ENCODE peak calls at places on chromosome 12, in six cellular contexts. J is HCT116, T is GM12878, A is K562, P is HepG2, S is H1. R is an unnamed sample.

GRCh38 chr12:128091931-128092330 is 175.0 kb upstream of the TMEM132C start:
- DNase-seq in S (no peak), J (no peak), A (no peak), T (no peak), P (no peak), R (no peak)

GRCh38 chr12:107415834-107416233 is 269.8 kb upstream of the PWP1 start:
- DNase-seq in P (no peak), A (no peak), S (no peak), J (no peak), T (no peak), R (no peak)

GRCh38 chr12:47725091-47725772 is at the start of gene ENDOU:
- DNase-seq in J (no peak), P (no peak), T (no peak), A (no peak), S (no peak), R (no peak)

GRCh38 chr12:42372154-42372791 is 46.3 kb downstream of the PPHLN1 start:
- DNase-seq in A (peak), P (peak), J (peak), S (no peak), T (peak), R (peak)

GRCh38 chr12:43578782-43579181 is 26.8 kb upstream of the ADAMTS20 start:
- DNase-seq in T (no peak), S (no peak), A (no peak), P (no peak), J (no peak), R (no peak)

GRCh38 chr12:39958377-39958776 is 147.5 kb downstream of the SLC2A13 start:
- DNase-seq in S (no peak), T (no peak), P (peak), J (no peak), A (no peak), R (no peak)

GRCh38 chr12:52344111-52344510 is 22.9 kb upstream of the KRT83 start:
- DNase-seq in P (no peak), S (no peak), A (no peak), J (no peak), T (no peak), R (no peak)

GRCh38 chr12:32671930-32672785 is 6.9 kb upstream of the DNM1L start:
- DNase-seq in J (peak), T (no peak), P (peak), A (peak), S (no peak), R (peak)

GRCh38 chr12:2959508-2960431 is 573 bp downstream of the TEAD4 start:
- DNase-seq in A (peak), P (peak), J (no peak), S (peak), T (no peak), R (peak)

GRCh38 chr12:1869145-1869544 is 48.8 kb downstream of the LRTM2 start:
- DNase-seq in S (peak), A (no peak), J (no peak), T (no peak), P (no peak), R (no peak)

GRCh38 chr12:77594386-77594785 is 236.3 kb upstream of the NAV3 start:
- DNase-seq in P (no peak), S (no peak), J (no peak), T (no peak), A (no peak), R (no peak)

GRCh38 chr12:108832730-108833354 is 24.5 kb downstream of the SSH1 start:
- DNase-seq in A (no peak), T (no peak), P (no peak), S (no peak), J (no peak), R (no peak)

GRCh38 chr12:4153343-4153892 is 120.1 kb upstream of the CCND2 start:
- DNase-seq in P (no peak), A (peak), T (peak), S (no peak), J (no peak), R (no peak)

GRCh38 chr12:5567021-5567744 is 135.3 kb downstream of the NTF3 start:
- DNase-seq in T (no peak), P (no peak), S (no peak), A (no peak), J (no peak), R (no peak)

GRCh38 chr12:47997321-47997720 is 7.0 kb downstream of the COL2A1 start:
- DNase-seq in S (no peak), T (no peak), A (no peak), J (no peak), P (no peak), R (no peak)

GRCh38 chr12:42421844-42422779 is 96.1 kb downstream of the PPHLN1 start:
- DNase-seq in S (no peak), A (peak), P (no peak), T (peak), J (no peak), R (no peak)

GRCh38 chr12:96263449-96263902 is 69.3 kb downstream of the ELK3 start:
- DNase-seq in T (no peak), A (no peak), S (no peak), J (no peak), P (peak), R (no peak)

GRCh38 chr12:118979763-118980406 is 1.5 kb upstream of the SRRM4 start:
- DNase-seq in P (peak), T (no peak), J (peak), A (peak), S (peak), R (peak)

GRCh38 chr12:95884998-95885397 is 26.2 kb downstream of the SNRPF start:
- DNase-seq in S (no peak), J (no peak), T (no peak), A (no peak), P (peak), R (no peak)

GRCh38 chr12:51972849-51973273 is 21.4 kb downstream of the ACVR1B start:
- DNase-seq in A (peak), J (no peak), T (no peak), P (no peak), S (no peak), R (no peak)

GRCh38 chr12:89461649-89462612 is 62.7 kb downstream of the GALNT4 start:
- DNase-seq in T (no peak), S (no peak), J (peak), A (peak), P (peak), R (no peak)

GRCh38 chr12:4187916-4188315 is 85.6 kb upstream of the CCND2 start:
- DNase-seq in T (no peak), A (no peak), S (no peak), P (no peak), J (no peak), R (no peak)

GRCh38 chr12:52027085-52027843 is 20.5 kb downstream of the TAMALIN start:
- DNase-seq in J (no peak), S (no peak), T (no peak), A (no peak), P (no peak), R (no peak)

GRCh38 chr12:24997970-24998582 is 49.2 kb upstream of the BCAT1 start:
- DNase-seq in J (no peak), T (peak), A (no peak), P (no peak), S (no peak), R (no peak)

GRCh38 chr12:6639151-6639773 is 3.5 kb upstream of the LPAR5 start:
- DNase-seq in S (no peak), J (no peak), A (peak), P (no peak), T (no peak), R (no peak)

GRCh38 chr12:108516511-108517275 is 1.6 kb downstream of the FICD start:
- DNase-seq in P (no peak), T (no peak), A (no peak), J (no peak), S (no peak), R (no peak)

GRCh38 chr12:51368640-51369517 is 22.3 kb downstream of the GALNT6 start:
- DNase-seq in J (no peak), T (peak), A (peak), S (no peak), P (no peak), R (no peak)

GRCh38 chr12:53223391-53224267 is 8.4 kb downstream of the RARG start:
- DNase-seq in S (no peak), A (no peak), J (no peak), P (no peak), T (no peak), R (no peak)

GRCh38 chr12:116568203-116568602 is 9.0 kb downstream of the MAP1LC3B2 start:
- DNase-seq in T (no peak), J (no peak), S (no peak), A (no peak), P (no peak), R (no peak)

GRCh38 chr12:130141901-130142683 is 20.2 kb upstream of the FZD10 start:
- DNase-seq in A (no peak), J (no peak), T (no peak), S (no peak), P (no peak), R (no peak)

GRCh38 chr12:12714276-12715001 is 2.7 kb upstream of the CDKN1B start:
- DNase-seq in J (no peak), S (no peak), A (no peak), T (no peak), P (no peak), R (no peak)

GRCh38 chr12:857611-858010 is 91.9 kb downstream of the RAD52 start:
- DNase-seq in A (no peak), S (no peak), J (no peak), T (no peak), P (no peak), R (no peak)

GRCh38 chr12:53624453-53624852 is 1.7 kb downstream of the ATF7 start:
- DNase-seq in P (no peak), J (no peak), S (no peak), T (no peak), A (no peak), R (no peak)

GRCh38 chr12:121181181-121181580 is 28.7 kb upstream of the P2RX4 start:
- DNase-seq in P (no peak), T (no peak), A (no peak), S (no peak), J (no peak), R (no peak)

GRCh38 chr12:27969011-27969900 is 3.3 kb downstream of the PTHLH start:
- DNase-seq in T (no peak), A (no peak), J (no peak), S (peak), P (no peak), R (no peak)

DNA sequence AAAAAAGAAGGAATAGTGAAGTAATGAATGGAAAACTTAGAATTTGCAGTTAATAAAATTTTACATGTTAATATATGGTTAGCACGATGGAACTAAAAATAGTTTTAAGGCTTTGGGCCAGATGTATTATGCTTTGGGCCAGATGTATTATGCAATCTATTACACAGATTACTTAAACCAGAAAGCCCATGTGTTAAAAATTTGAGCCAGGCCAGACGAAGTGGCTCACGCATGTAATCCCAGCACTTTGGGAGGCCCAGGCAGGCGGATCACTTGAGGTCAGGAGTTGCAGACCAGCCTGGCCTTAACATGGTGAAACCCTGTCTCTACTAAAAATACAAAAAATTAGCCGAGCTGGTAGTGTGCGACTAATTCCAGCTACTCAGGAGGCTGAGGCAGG is 17.2 kb downstream of the IFT81 start:
- DNase-seq in P (no peak), J (no peak), A (no peak), T (no peak), S (no peak), R (no peak)
- H3K9ac ChIP-seq in P (no peak), J (no peak), A (no peak), T (no peak), S (no peak), R (no peak)

GRCh38 chr12:56221233-56221756 is 427 bp downstream of the RNF41 start:
- DNase-seq in A (no peak), J (no peak), S (peak), P (no peak), T (no peak), R (peak)
- TF ChIP-seq ZNF274 in A (no peak), J (no peak), S (no peak), P (no peak), T (no peak), R (no peak)

GRCh38 chr12:98656289-98657101 is 11.4 kb downstream of the APAF1 start:
- DNase-seq in P (no peak), S (no peak), J (no peak), A (no peak), T (no peak), R (no peak)
- H3K9ac ChIP-seq in P (no peak), S (no peak), J (no peak), A (no peak), T (no peak), R (no peak)

DNA sequence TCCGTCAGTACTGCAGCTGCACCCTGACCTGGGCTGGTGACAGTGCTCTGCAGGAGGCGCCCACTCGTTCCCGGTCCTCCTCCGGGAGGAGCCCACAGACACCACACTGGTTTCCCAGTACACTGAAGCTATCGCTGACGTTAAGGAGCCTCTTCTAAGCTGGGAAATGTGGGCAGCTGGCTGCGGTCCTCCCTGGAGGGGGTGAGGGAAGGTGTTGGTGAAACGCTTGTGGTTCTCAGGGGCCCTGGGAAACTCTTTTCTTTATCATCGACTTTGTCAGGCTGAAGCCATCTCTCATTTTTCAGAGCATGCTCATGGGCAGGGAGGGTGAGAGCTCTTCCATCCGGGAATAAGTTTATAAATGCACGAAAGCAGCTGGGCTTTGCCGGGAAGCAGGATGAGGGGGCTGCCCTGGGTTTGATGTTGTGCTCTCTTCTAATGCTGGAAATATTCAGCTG is 176.0 kb downstream of the CHST11 start:
- DNase-seq in P (no peak), S (no peak), J (no peak), A (no peak), T (no peak), R (no peak)
- TF ChIP-seq ZNF274 in P (no peak), S (no peak), J (no peak), A (no peak), T (no peak), R (no peak)

DNA sequence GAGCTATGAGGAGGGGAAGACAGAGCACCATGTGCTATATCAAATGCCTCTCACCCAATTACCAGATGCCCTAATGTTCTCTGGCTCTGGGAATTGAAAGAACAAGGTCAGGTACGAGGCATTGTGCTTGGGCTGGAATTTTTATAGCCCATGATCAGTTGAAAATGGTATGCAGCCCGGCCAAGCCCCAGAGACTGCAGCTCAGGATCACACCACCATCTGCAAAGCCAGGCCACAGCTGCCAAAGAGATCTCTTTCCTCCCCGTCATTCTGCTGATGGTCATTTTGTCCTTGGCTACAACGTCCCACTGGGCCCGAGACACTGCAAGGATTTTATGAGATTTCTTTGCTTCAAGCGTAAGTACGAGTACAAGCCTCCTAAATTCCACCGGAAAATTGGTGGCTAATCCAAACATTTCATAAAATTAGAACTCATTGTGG is 15.2 kb downstream of the NUAK1 start:
- DNase-seq in T (no peak), J (no peak), P (no peak), A (no peak), S (no peak), R (no peak)
- H3K9ac ChIP-seq in T (no peak), J (no peak), P (no peak), A (no peak), S (no peak), R (no peak)

GRCh38 chr12:94263011-94263786 is 114.8 kb downstream of the PLXNC1 start:
- DNase-seq in J (no peak), A (no peak), P (no peak), T (peak), S (no peak), R (no peak)
- TF ChIP-seq ZNF274 in J (no peak), A (no peak), P (no peak), T (no peak), S (no peak), R (no peak)

GRCh38 chr12:92621312-92621711 is 81.5 kb upstream of the PLEKHG7 start:
- DNase-seq in S (no peak), J (no peak), A (no peak), P (no peak), T (no peak), R (no peak)

GRCh38 chr12:92615703-92616102 is 87.1 kb upstream of the PLEKHG7 start:
- DNase-seq in S (no peak), J (no peak), T (no peak), P (no peak), A (no peak), R (no peak)

GRCh38 chr12:92619730-92620684 is 82.8 kb upstream of the PLEKHG7 start:
- DNase-seq in P (no peak), J (no peak), A (no peak), S (no peak), T (no peak), R (no peak)

GRCh38 chr12:92621833-92622232 is 81.0 kb upstream of the PLEKHG7 start:
- DNase-seq in P (no peak), S (no peak), J (no peak), A (no peak), T (no peak), R (no peak)

GRCh38 chr12:92619026-92619425 is 83.8 kb upstream of the PLEKHG7 start:
- DNase-seq in T (no peak), J (no peak), A (no peak), S (no peak), P (no peak), R (no peak)
- H3K9ac ChIP-seq in T (no peak), J (no peak), A (no peak), S (no peak), P (no peak), R (no peak)

GRCh38 chr12:7782055-7782454 is 7.1 kb upstream of the NANOG start:
- DNase-seq in S (no peak), J (no peak), A (no peak), T (no peak), P (no peak), R (no peak)

GRCh38 chr12:7788316-7788689 is 899 bp upstream of the NANOG start:
- DNase-seq in J (no peak), S (no peak), P (no peak), T (no peak), A (no peak), R (no peak)

GRCh38 chr12:7787574-7788315 is 1.5 kb upstream of the NANOG start:
- DNase-seq in J (no peak), T (no peak), S (peak), A (no peak), P (peak), R (peak)
- TF ChIP-seq ZNF274 in J (no peak), T (no peak), S (no peak), A (no peak), P (no peak), R (no peak)

DNA sequence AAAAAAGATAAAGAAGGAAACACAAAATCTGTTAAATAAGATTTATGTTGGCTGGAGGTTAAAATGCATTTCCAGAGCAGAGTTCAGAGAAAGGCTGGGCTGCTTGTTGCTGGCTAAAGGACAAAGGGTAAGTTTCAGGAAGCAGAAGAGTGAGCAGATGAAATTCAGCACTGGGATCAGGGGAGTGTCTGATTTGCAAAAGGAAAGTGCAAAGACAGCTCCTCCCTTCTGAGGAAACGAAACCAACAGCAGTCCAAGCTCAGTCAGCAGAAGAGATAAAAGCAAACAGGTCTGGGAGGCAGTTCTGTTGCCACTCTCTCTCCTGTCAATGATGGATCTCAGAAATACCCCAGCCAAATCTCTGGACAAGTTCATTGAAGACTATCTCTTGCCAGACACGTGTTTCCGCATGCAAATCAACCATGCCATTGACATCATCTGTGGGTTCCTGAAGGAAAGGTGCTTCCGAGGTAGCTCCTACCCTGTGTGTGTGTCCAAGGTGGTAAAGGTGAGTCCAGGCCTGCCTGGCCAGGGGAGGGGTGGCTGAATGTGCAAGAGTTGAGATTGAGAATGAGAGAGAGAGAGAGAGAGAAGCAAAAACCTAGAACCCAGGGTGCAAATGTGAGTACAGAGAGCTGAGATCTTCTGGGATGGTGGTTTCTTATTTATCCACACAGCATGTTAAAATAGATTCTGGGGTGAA is at the start of gene OAS1:
- DNase-seq in T (peak), J (no peak), P (peak), S (no peak), A (no peak), R (peak)
- H3K9ac ChIP-seq in T (peak), J (no peak), P (peak), S (no peak), A (no peak), R (peak)